ENCODE peak calls at places on chromosome 1, in seven cellular contexts. O is HCT116, I is PC-3, U is hepatocyte, B is neural progenitor cell, Q is MM.1S, C is GM23338. W is an unnamed sample.

GRCh38 chr1:22825790-22826189 is 115.2 kb downstream of the EPHB2 start:
- DNase-seq in O (no peak), C (no peak), U (no peak), Q (no peak), B (no peak), I (no peak), W (no peak)

GRCh38 chr1:21293537-21294265 is 3.4 kb upstream of the ECE1 start:
- DNase-seq in U (no peak), Q (peak; percentile 85), I (no peak), C (no peak), O (no peak), B (no peak), W (no peak)

GRCh38 chr1:61101461-61102440 is 19.4 kb downstream of the NFIA start:
- DNase-seq in Q (no peak), I (no peak), O (no peak), U (no peak), C (peak; percentile 8), B (no peak), W (peak; percentile 70)

GRCh38 chr1:11157867-11158266 is 31.3 kb upstream of the ANGPTL7 start:
- DNase-seq in Q (no peak), I (no peak), O (no peak), B (no peak), U (no peak), C (no peak), W (peak; percentile 84)

GRCh38 chr1:233487415-233487814 is 126.5 kb upstream of the KCNK1 start:
- DNase-seq in Q (no peak), B (no peak), I (no peak), U (no peak), C (no peak), O (no peak), W (no peak)

GRCh38 chr1:43358121-43358745 is 548 bp upstream of the CDC20 start:
- DNase-seq in C (peak; percentile 82), Q (peak; percentile 64), I (peak; percentile 54), O (peak; percentile 49), B (peak; percentile 75), U (peak; percentile 57), W (peak; percentile 58)

GRCh38 chr1:56531624-56532358 is 47.6 kb downstream of the PLPP3 start:
- DNase-seq in I (no peak), U (no peak), B (no peak), O (no peak), C (peak; percentile 32), Q (no peak), W (no peak)

GRCh38 chr1:119816407-119816806 is 5.1 kb upstream of the REG4 start:
- DNase-seq in C (no peak), Q (no peak), O (no peak), I (peak; percentile 26), B (no peak), U (peak; percentile 70), W (peak; percentile 23)

GRCh38 chr1:143497374-143497747 is 474.4 kb downstream of the FAM72C start:
- DNase-seq in C (no peak), B (peak; percentile 8), Q (peak; percentile 5), O (no peak), I (no peak), U (peak; percentile 2), W (peak; percentile 2)

GRCh38 chr1:56713112-56713511 is 68.0 kb downstream of the PRKAA2 start:
- DNase-seq in B (no peak), C (no peak), I (no peak), U (no peak), Q (no peak), O (no peak), W (no peak)

GRCh38 chr1:171081220-171081993 is 9.3 kb upstream of the FMO3 start:
- DNase-seq in O (peak; percentile 15), I (peak; percentile 62), U (peak; percentile 46), C (peak; percentile 42), B (peak; percentile 23), Q (peak; percentile 23), W (peak; percentile 47)

GRCh38 chr1:92934395-92935378 is 26.6 kb downstream of the DIPK1A start:
- DNase-seq in O (no peak), C (no peak), B (no peak), I (peak; percentile 2), U (no peak), Q (peak; percentile 38), W (peak; percentile 78)

GRCh38 chr1:5370321-5370720 is 621.9 kb downstream of the NPHP4 start:
- DNase-seq in I (no peak), U (no peak), O (no peak), Q (no peak), C (no peak), B (no peak), W (no peak)

GRCh38 chr1:68213843-68214242 is 18.5 kb downstream of the WLS start:
- DNase-seq in U (peak; percentile 68), B (no peak), I (no peak), O (no peak), Q (no peak), C (no peak), W (peak; percentile 60)

GRCh38 chr1:229364216-229365065 is 21.6 kb upstream of the CCSAP start:
- DNase-seq in B (no peak), C (no peak), I (no peak), Q (no peak), O (no peak), U (no peak), W (no peak)

GRCh38 chr1:215377736-215378135 is 189.4 kb upstream of the KCTD3 start:
- DNase-seq in O (no peak), Q (no peak), B (no peak), I (no peak), U (no peak), C (no peak), W (no peak)

GRCh38 chr1:110616587-110616986 is 10.4 kb upstream of the KCNA2 start:
- DNase-seq in C (no peak), I (peak; percentile 27), B (no peak), O (no peak), U (no peak), Q (peak; percentile 47), W (peak; percentile 21)

GRCh38 chr1:15944308-15945010 is 31.4 kb downstream of the ZBTB17 start:
- DNase-seq in O (no peak), C (peak; percentile 52), B (no peak), Q (no peak), I (no peak), U (no peak), W (no peak)

GRCh38 chr1:93844262-93845045 is 34.6 kb downstream of the DNTTIP2 start:
- DNase-seq in C (peak; percentile 85), Q (peak; percentile 66), O (peak; percentile 55), I (peak; percentile 85), B (peak; percentile 78), U (peak; percentile 85), W (peak; percentile 90)

GRCh38 chr1:21397813-21398188 is 42.1 kb upstream of the NBPF3 start:
- DNase-seq in O (no peak), C (peak; percentile 85), B (peak; percentile 75), Q (no peak), U (no peak), I (no peak), W (no peak)

GRCh38 chr1:175701590-175701989 is 41.8 kb downstream of the TNR start:
- DNase-seq in Q (no peak), O (no peak), C (peak; percentile 15), U (no peak), I (no peak), B (no peak), W (no peak)

GRCh38 chr1:51643362-51643761 is 26.5 kb downstream of the OSBPL9 start:
- DNase-seq in I (no peak), O (no peak), Q (no peak), B (no peak), U (no peak), C (no peak), W (no peak)
- H3K27ac ChIP-seq in I (no peak overlapping the region), O (no peak overlapping the region), Q (no peak overlapping the region), B (no peak overlapping the region), U (peak overlapping the region; percentile 64), C (no peak overlapping the region), W (peak overlapping the region; percentile 90)

GRCh38 chr1:85047472-85048295 is 616 bp downstream of the MCOLN3 start:
- DNase-seq in O (no peak), U (peak; percentile 28), B (peak; percentile 63), I (no peak), C (peak; percentile 57), Q (no peak), W (peak; percentile 54)
- TF ChIP-seq EZH2 in O (no peak), U (peak; percentile 40), B (peak; percentile 69), I (no peak), C (peak; percentile 47), Q (no peak), W (no peak)

GRCh38 chr1:3495776-3496745 is 41.6 kb downstream of the ARHGEF16 start:
- DNase-seq in B (no peak), C (no peak), Q (no peak), I (no peak), O (no peak), U (no peak), W (peak; percentile 47)

GRCh38 chr1:3492545-3493246 is 38.2 kb downstream of the ARHGEF16 start:
- DNase-seq in I (peak; percentile 87), B (no peak), U (no peak), O (no peak), Q (no peak), C (no peak), W (no peak)

GRCh38 chr1:3496916-3497315 is 42.5 kb downstream of the ARHGEF16 start:
- DNase-seq in Q (no peak), I (no peak), U (no peak), C (no peak), O (no peak), B (no peak), W (no peak)

GRCh38 chr1:3497521-3497920 is 43.1 kb downstream of the ARHGEF16 start:
- DNase-seq in I (no peak), B (no peak), O (no peak), U (no peak), C (no peak), Q (no peak), W (no peak)

GRCh38 chr1:3494321-3495308 is 40.1 kb downstream of the ARHGEF16 start:
- DNase-seq in C (no peak), B (no peak), I (peak; percentile 53), O (no peak), U (no peak), Q (no peak), W (no peak)
- TF ChIP-seq EZH2phosphoT487 in C (no peak), B (no peak), I (no peak), O (no peak), U (no peak), Q (no peak), W (no peak)

GRCh38 chr1:65149391-65149729 is 1.4 kb downstream of the AK4 start:
- DNase-seq in O (no peak), I (no peak), Q (no peak), B (peak; percentile 59), C (peak; percentile 82), U (no peak), W (no peak)

GRCh38 chr1:65150583-65151263 is 2.7 kb downstream of the AK4 start:
- DNase-seq in U (no peak), C (peak; percentile 61), Q (no peak), I (no peak), O (no peak), B (peak; percentile 30), W (no peak)

GRCh38 chr1:65153635-65154034 is 5.6 kb downstream of the AK4 start:
- DNase-seq in O (no peak), Q (no peak), U (no peak), C (no peak), B (no peak), I (no peak), W (no peak)

GRCh38 chr1:65149753-65150463 is 1.9 kb downstream of the AK4 start:
- DNase-seq in B (no peak), C (no peak), Q (no peak), I (no peak), O (no peak), U (no peak), W (no peak)

GRCh38 chr1:65151641-65152040 is 3.6 kb downstream of the AK4 start:
- DNase-seq in C (no peak), I (no peak), O (no peak), B (no peak), Q (no peak), U (no peak), W (no peak)
- H3K27ac ChIP-seq in C (peak overlapping the region; percentile 86), I (no peak overlapping the region), O (no peak overlapping the region), B (no peak overlapping the region), Q (no peak overlapping the region), U (no peak overlapping the region), W (no peak overlapping the region)